ENCODE peak calls at places on chromosomes 16 and 17, in four cellular contexts. E is neural progenitor cell, Z is T-cell, K is HT1080. P is an unnamed sample.

GRCh38 chr17:71260366-71260765 is 860.5 kb upstream of the SOX9 start:
- DNase-seq in E (no peak), Z (no peak), K (peak), P (no peak)

GRCh38 chr17:72099919-72100318 is 20.9 kb upstream of the SOX9 start:
- DNase-seq in E (no peak), Z (no peak), K (peak), P (no peak)

GRCh38 chr17:31834448-31834847 is 24.6 kb downstream of the COPRS start:
- DNase-seq in E (no peak), Z (no peak), K (no peak), P (no peak)

GRCh38 chr17:42275527-42276358 is 448 bp downstream of the STAT5B start:
- DNase-seq in E (peak), Z (peak), K (peak), P (no peak)

GRCh38 chr17:33955461-33955860 is 299.6 kb upstream of the CCL2 start:
- DNase-seq in E (no peak), Z (no peak), K (no peak), P (no peak)

GRCh38 chr17:75633484-75634375 is 496 bp downstream of the SMIM5 start:
- DNase-seq in E (peak), Z (peak), K (peak), P (peak)

GRCh38 chr16:87437911-87438610 is 45.9 kb downstream of the MAP1LC3B start:
- DNase-seq in E (no peak), Z (no peak), K (no peak), P (no peak)

GRCh38 chr17:41894791-41895331 is 23.9 kb downstream of the ACLY start:
- DNase-seq in E (no peak), Z (no peak), K (peak), P (no peak)

GRCh38 chr16:671353-672131 is 3.6 kb downstream of the RHOT2 start:
- DNase-seq in E (no peak), Z (no peak), K (no peak), P (no peak)

GRCh38 chr16:9521749-9522370 is 430.4 kb downstream of the HAPSTR1 start:
- DNase-seq in E (peak), Z (no peak), K (peak), P (no peak)

GRCh38 chr17:17385502-17385901 is 82.3 kb downstream of the NT5M start:
- DNase-seq in E (peak), Z (no peak), K (no peak), P (no peak)

GRCh38 chr16:56354016-56354415 is 71.3 kb downstream of the AMFR start:
- DNase-seq in E (no peak), Z (no peak), K (no peak), P (no peak)

GRCh38 chr16:36336-36984 is 16.9 kb downstream of the POLR3K start:
- DNase-seq in E (no peak), Z (no peak), K (no peak), P (no peak)

GRCh38 chr17:34613064-34614019 is 34.0 kb downstream of the TMEM132E start:
- DNase-seq in E (peak), Z (no peak), K (no peak), P (no peak)

GRCh38 chr17:79620207-79621038 is 9.6 kb upstream of the RBFOX3 start:
- DNase-seq in E (no peak), Z (no peak), K (no peak), P (no peak)

GRCh38 chr16:81401035-81401950 is 43.3 kb upstream of the CMIP start:
- DNase-seq in E (no peak), Z (no peak), K (peak), P (no peak)

GRCh38 chr17:47866941-47867340 is 16.0 kb upstream of the SP6 start:
- DNase-seq in E (no peak), Z (no peak), K (no peak), P (no peak)

GRCh38 chr16:56849690-56850680 is 15.0 kb upstream of the SLC12A3 start:
- DNase-seq in E (no peak), Z (no peak), K (no peak), P (no peak)

GRCh38 chr16:17658881-17659280 is 188.1 kb upstream of the XYLT1 start:
- DNase-seq in E (no peak), Z (no peak), K (no peak), P (no peak)

GRCh38 chr17:48123111-48123510 is 15.5 kb downstream of the SNX11 start:
- DNase-seq in E (peak), Z (no peak), K (no peak), P (no peak)

GRCh38 chr17:38510424-38511125 is 82.3 kb downstream of the ARHGAP23 start:
- DNase-seq in E (peak), Z (no peak), K (no peak), P (no peak)

GRCh38 chr16:4137438-4137837 is 21.2 kb upstream of the ADCY9 start:
- DNase-seq in E (no peak), Z (no peak), K (no peak), P (no peak)

GRCh38 chr16:4765511-4766474 is 1.2 kb downstream of the ZNF500 start:
- DNase-seq in E (no peak), Z (no peak), K (no peak), P (no peak)

GRCh38 chr17:43784628-43785101 is 4.4 kb downstream of the CFAP97D1 start:
- DNase-seq in E (no peak), Z (no peak), K (peak), P (no peak)

GRCh38 chr17:8632087-8632486 is 1.6 kb upstream of the MYH10 start:
- DNase-seq in E (peak), Z (no peak), K (no peak), P (no peak)

GRCh38 chr17:75649687-75650086 is 16.5 kb downstream of the SMIM5 start:
- DNase-seq in E (no peak), Z (no peak), K (no peak), P (no peak)

GRCh38 chr17:17739388-17740066 is 58.3 kb downstream of the RAI1 start:
- DNase-seq in E (peak), Z (no peak), K (peak), P (no peak)

GRCh38 chr16:74626741-74627416 is 20.0 kb upstream of the GLG1 start:
- DNase-seq in E (no peak), Z (no peak), K (no peak), P (no peak)

GRCh38 chr17:37770631-37771518 is 26.0 kb upstream of the HNF1B start:
- DNase-seq in E (peak), Z (no peak), K (peak), P (no peak)

GRCh38 chr16:69554495-69554894 is 11.3 kb upstream of the NFAT5 start:
- DNase-seq in E (no peak), Z (no peak), K (peak), P (no peak)

GRCh38 chr16:85438981-85439639 is 174.0 kb upstream of the GSE1 start:
- DNase-seq in E (no peak), Z (no peak), K (no peak), P (no peak)

GRCh38 chr17:55158439-55158838 is 106.3 kb upstream of the HLF start:
- DNase-seq in E (no peak), Z (no peak), K (peak), P (no peak)

GRCh38 chr17:48519427-48519826 is 11.4 kb downstream of the HOXB1 start:
- DNase-seq in E (no peak), Z (no peak), K (no peak), P (no peak)

GRCh38 chr17:14305785-14306496 is 5.1 kb downstream of the HS3ST3B1 start:
- DNase-seq in E (no peak), Z (no peak), K (no peak), P (no peak)

GRCh38 chr16:7524419-7524818 is 191.8 kb downstream of the RBFOX1 start:
- DNase-seq in E (no peak), Z (no peak), K (no peak), P (no peak)

GRCh38 chr17:61463068-61463980 is 11.1 kb downstream of the TBX4 start:
- DNase-seq in E (no peak), Z (no peak), K (no peak), P (no peak)

GRCh38 chr17:44378171-44378705 is 11.2 kb downstream of the ITGA2B start:
- DNase-seq in E (no peak), Z (no peak), K (no peak), P (no peak)

P was measured in activated B cell treated with CpG ODN at 0.5 μM for 24 hours.